ENCODE peak calls at places on chromosomes 6 and 20, in eight cellular contexts. D, L, P, Z, S, M, B and K are unnamed samples.

GRCh38 chr6:156777866-156778614 is 862 bp downstream of the ARID1B start:
- DNase-seq in D (peak), L (no peak), P (peak), Z (peak), S (peak), M (no peak), B (peak), K (peak)

GRCh38 chr20:3238616-3239025 is 369 bp downstream of the SLC4A11 start:
- DNase-seq in D (peak), L (no peak), P (peak), Z (no peak), S (peak), M (no peak), B (peak), K (no peak)

GRCh38 chr6:55913213-55914195 is 38.1 kb upstream of the BMP5 start:
- DNase-seq in D (no peak), L (no peak), P (no peak), Z (no peak), S (no peak), M (no peak), B (no peak), K (no peak)

GRCh38 chr20:32155017-32155965 is 45.8 kb downstream of the TM9SF4 start:
- DNase-seq in D (peak), L (peak), P (peak), Z (peak), S (no peak), M (no peak), B (peak), K (no peak)

GRCh38 chr6:112841553-112842337 is 494.6 kb downstream of the RFPL4B start:
- DNase-seq in D (no peak), L (no peak), P (no peak), Z (no peak), S (no peak), M (no peak), B (no peak), K (no peak)

GRCh38 chr6:52130440-52130839 is 43.0 kb upstream of the PKHD1 start:
- DNase-seq in D (no peak), L (no peak), P (no peak), Z (no peak), S (no peak), M (no peak), B (no peak), K (no peak)

GRCh38 chr6:132198040-132198439 is 203.2 kb downstream of the MOXD1 start:
- DNase-seq in D (peak), L (no peak), P (no peak), Z (no peak), S (no peak), M (no peak), B (no peak), K (no peak)

GRCh38 chr20:62993856-62994494 is 12.8 kb downstream of the BHLHE23 start:
- DNase-seq in D (no peak), L (no peak), P (no peak), Z (no peak), S (no peak), M (no peak), B (no peak), K (no peak)

GRCh38 chr6:142945446-142946180 is 637 bp upstream of the HIVEP2 start:
- DNase-seq in D (peak), L (no peak), P (peak), Z (no peak), S (peak), M (no peak), B (peak), K (peak)

GRCh38 chr6:31304683-31305082 is 32.8 kb upstream of the HLA-C start:
- DNase-seq in D (no peak), L (no peak), P (peak), Z (no peak), S (no peak), M (no peak), B (no peak), K (no peak)

GRCh38 chr20:46951405-46951804 is 56.8 kb downstream of the EYA2 start:
- DNase-seq in D (no peak), L (no peak), P (no peak), Z (no peak), S (no peak), M (no peak), B (no peak), K (no peak)

GRCh38 chr6:71512256-71512655 is 223.6 kb downstream of the OGFRL1 start:
- DNase-seq in D (no peak), L (no peak), P (no peak), Z (no peak), S (no peak), M (no peak), B (no peak), K (no peak)

GRCh38 chr6:33667072-33667471 is 44.4 kb downstream of the UQCC2 start:
- DNase-seq in D (no peak), L (no peak), P (no peak), Z (no peak), S (no peak), M (no peak), B (no peak), K (no peak)

GRCh38 chr6:89313006-89313405 is 2.1 kb downstream of the GABRR2 start:
- DNase-seq in D (peak), L (peak), P (peak), Z (peak), S (no peak), M (peak), B (peak), K (no peak)

GRCh38 chr6:42441661-42442081 is 10.1 kb downstream of the TRERF1 start:
- DNase-seq in D (no peak), L (no peak), P (no peak), Z (no peak), S (no peak), M (no peak), B (peak), K (no peak)

GRCh38 chr6:45619211-45619760 is 241.6 kb upstream of the SUPT3H start:
- DNase-seq in D (no peak), L (no peak), P (no peak), Z (no peak), S (no peak), M (no peak), B (no peak), K (no peak)

GRCh38 chr20:61267241-61267640 is 15.2 kb downstream of the CDH4 start:
- DNase-seq in D (no peak), L (no peak), P (no peak), Z (no peak), S (no peak), M (no peak), B (no peak), K (no peak)

GRCh38 chr20:35448788-35449373 is 6.5 kb upstream of the CEP250 start:
- DNase-seq in D (no peak), L (no peak), P (no peak), Z (no peak), S (no peak), M (no peak), B (no peak), K (no peak)

GRCh38 chr6:129694036-129694435 is 15.9 kb downstream of the ARHGAP18 start:
- DNase-seq in D (no peak), L (no peak), P (no peak), Z (no peak), S (no peak), M (no peak), B (no peak), K (no peak)

GRCh38 chr6:12348530-12349511 is 58.7 kb downstream of the EDN1 start:
- DNase-seq in D (peak), L (no peak), P (peak), Z (no peak), S (no peak), M (no peak), B (peak), K (no peak)

GRCh38 chr6:10875026-10875425 is 6.8 kb downstream of the GCM2 start:
- DNase-seq in D (no peak), L (no peak), P (no peak), Z (no peak), S (no peak), M (no peak), B (no peak), K (no peak)

GRCh38 chr6:44078795-44079671 is 48.2 kb downstream of the MRPL14 start:
- DNase-seq in D (peak), L (no peak), P (peak), Z (peak), S (peak), M (no peak), B (peak), K (no peak)

GRCh38 chr20:20188647-20189046 is 136.3 kb downstream of the CFAP61 start:
- DNase-seq in D (no peak), L (no peak), P (no peak), Z (no peak), S (no peak), M (no peak), B (no peak), K (no peak)

GRCh38 chr6:137475103-137475502 is 19.1 kb downstream of the OLIG3 start:
- DNase-seq in D (no peak), L (no peak), P (no peak), Z (no peak), S (no peak), M (no peak), B (no peak), K (no peak)

GRCh38 chr20:10521836-10522235 is 86.7 kb downstream of the SLX4IP start:
- DNase-seq in D (no peak), L (no peak), P (no peak), Z (no peak), S (no peak), M (no peak), B (no peak), K (no peak)

GRCh38 chr20:16385891-16386290 is 187.4 kb downstream of the KIF16B start:
- DNase-seq in D (no peak), L (no peak), P (no peak), Z (no peak), S (no peak), M (no peak), B (no peak), K (no peak)

GRCh38 chr20:19625416-19625815 is 132.6 kb upstream of the RIN2 start:
- DNase-seq in D (no peak), L (no peak), P (no peak), Z (no peak), S (no peak), M (no peak), B (no peak), K (no peak)

GRCh38 chr20:4811257-4811656 is 89.5 kb downstream of the PRND start:
- DNase-seq in D (no peak), L (no peak), P (no peak), Z (no peak), S (no peak), M (no peak), B (no peak), K (no peak)

GRCh38 chr20:12965212-12965879 is 43.4 kb upstream of the SPTLC3 start:
- DNase-seq in D (no peak), L (no peak), P (no peak), Z (no peak), S (no peak), M (no peak), B (no peak), K (no peak)